ENCODE peak calls at places on chromosomes 13 and 19, in nine cellular contexts. A is uterus; O is effector memory CD8-positive, alpha-beta T cell; D is MV-4-11; I is activated T-helper 1 cell treated with anti-CD3 and anti-CD28 coated beads, Interleukin-12 subunit alpha, Interleukin-12 subunit beta, Interleukin-2, Interleukin-4 antibody, amounts not matched to agents 30 ng/mL and 10 ng/mL and 1 ng/mL, durations not matched to agents 14 hours and 24 hours and 36 hours; W is activated naive CD4-positive, alpha-beta T cell; Y is GDM1; V is stimulated activated naive B cell treated with anti-CD40 and anti-IgM and Interleukin-4, amounts not matched to agents 10 μg/mL and 1 μg/mL and 100 μg/mL, for 72 hours; Z is HEK293T. E is an unnamed sample.

GRCh38 chr13:52845334-52845761 is 3.1 kb downstream of the PCDH8 start:
- DNase-seq in A (no peak), O (no peak), D (no peak), I (no peak), W (no peak), Y (no peak), V (no peak), Z (peak), E (no peak)

GRCh38 chr19:48609571-48610108 is 3.1 kb downstream of the SPACA4 start:
- DNase-seq in A (no peak), O (no peak), D (no peak), I (no peak), W (no peak), Y (no peak), V (no peak), Z (no peak), E (no peak)

GRCh38 chr13:35672611-35673010 is 196.1 kb upstream of the MAB21L1 start:
- DNase-seq in A (no peak), O (no peak), D (no peak), I (no peak), W (no peak), Y (no peak), V (no peak), Z (no peak), E (no peak)

GRCh38 chr13:45630791-45631190 is 15.3 kb upstream of the ERICH6B start:
- DNase-seq in A (no peak), O (no peak), D (no peak), I (no peak), W (no peak), Y (no peak), V (no peak), Z (no peak), E (no peak)

GRCh38 chr19:54937926-54938325 is 9.4 kb downstream of the NLRP7 start:
- DNase-seq in A (no peak), O (no peak), D (peak), I (peak), W (no peak), Y (no peak), V (peak), Z (no peak), E (no peak)

GRCh38 chr19:55096061-55096701 is 20.5 kb downstream of the EPS8L1 start:
- DNase-seq in A (no peak), O (no peak), D (no peak), I (no peak), W (no peak), Y (no peak), V (no peak), Z (no peak), E (no peak)

GRCh38 chr13:97028441-97029299 is 34.4 kb upstream of the OXGR1 start:
- DNase-seq in A (peak), O (peak), D (peak), I (peak), W (no peak), Y (no peak), V (no peak), Z (peak), E (no peak)

GRCh38 chr19:9863759-9864158 is 28.6 kb downstream of the PIN1 start:
- DNase-seq in A (no peak), O (no peak), D (no peak), I (no peak), W (no peak), Y (no peak), V (no peak), Z (no peak), E (no peak)

GRCh38 chr13:79973533-79973963 is 367.4 kb downstream of the SPRY2 start:
- DNase-seq in A (peak), O (no peak), D (peak), I (no peak), W (no peak), Y (no peak), V (peak), Z (peak), E (no peak)

GRCh38 chr19:17052439-17052838 is 22.8 kb downstream of the HAUS8 start:
- DNase-seq in A (peak), O (peak), D (peak), I (no peak), W (peak), Y (no peak), V (no peak), Z (peak), E (no peak)

GRCh38 chr19:1991018-1991390 is 24.5 kb downstream of the BTBD2 start:
- DNase-seq in A (no peak), O (no peak), D (no peak), I (no peak), W (no peak), Y (no peak), V (no peak), Z (no peak), E (no peak)

GRCh38 chr19:46192990-46193650 is 36.4 kb upstream of the IGFL1 start:
- DNase-seq in A (no peak), O (no peak), D (peak), I (no peak), W (no peak), Y (no peak), V (no peak), Z (peak), E (peak)

GRCh38 chr13:51583469-51583874 is 790 bp upstream of the WDFY2 start:
- DNase-seq in A (no peak), O (no peak), D (no peak), I (no peak), W (no peak), Y (no peak), V (no peak), Z (no peak), E (no peak)

GRCh38 chr19:2575734-2576481 is 100.0 kb downstream of the GADD45B start:
- DNase-seq in A (peak), O (no peak), D (no peak), I (no peak), W (no peak), Y (no peak), V (no peak), Z (peak), E (no peak)

GRCh38 chr19:35852029-35852780 is at the start of gene NPHS1:
- DNase-seq in A (no peak), O (no peak), D (no peak), I (no peak), W (no peak), Y (no peak), V (no peak), Z (no peak), E (no peak)

GRCh38 chr13:53150568-53150967 is 122.0 kb downstream of the OLFM4 start:
- DNase-seq in A (no peak), O (no peak), D (no peak), I (no peak), W (no peak), Y (no peak), V (no peak), Z (no peak), E (no peak)

GRCh38 chr13:43085545-43085944 is 62.2 kb downstream of the DNAJC15 start:
- DNase-seq in A (no peak), O (no peak), D (no peak), I (no peak), W (no peak), Y (no peak), V (no peak), Z (no peak), E (no peak)

GRCh38 chr19:28680091-28680490 is 532.9 kb downstream of the UQCRFS1 start:
- DNase-seq in A (no peak), O (no peak), D (no peak), I (no peak), W (no peak), Y (no peak), V (no peak), Z (no peak), E (no peak)

GRCh38 chr13:94556646-94557045 is 39.3 kb downstream of the TGDS start:
- DNase-seq in A (no peak), O (no peak), D (no peak), I (no peak), W (no peak), Y (no peak), V (no peak), Z (no peak), E (no peak)

GRCh38 chr13:36374063-36374462 is 27.9 kb upstream of the SPART start:
- DNase-seq in A (no peak), O (no peak), D (no peak), I (no peak), W (no peak), Y (no peak), V (no peak), Z (no peak), E (no peak)

GRCh38 chr19:30807263-30807662 is 435.1 kb downstream of the ZNF536 start:
- DNase-seq in A (no peak), O (no peak), D (no peak), I (no peak), W (no peak), Y (no peak), V (no peak), Z (no peak), E (no peak)

GRCh38 chr13:28545583-28546333 is 50.8 kb upstream of the FLT1 start:
- DNase-seq in A (no peak), O (no peak), D (no peak), I (no peak), W (no peak), Y (no peak), V (no peak), Z (no peak), E (no peak)

GRCh38 chr13:109145631-109146030 is 516.2 kb downstream of the MYO16 start:
- DNase-seq in A (peak), O (no peak), D (peak), I (no peak), W (no peak), Y (peak), V (no peak), Z (peak), E (peak)

GRCh38 chr19:16342002-16342715 is 17.5 kb downstream of the KLF2 start:
- DNase-seq in A (no peak), O (peak), D (peak), I (peak), W (peak), Y (no peak), V (peak), Z (no peak), E (no peak)

GRCh38 chr19:32642771-32643170 is 32.2 kb downstream of the ANKRD27 start:
- DNase-seq in A (no peak), O (peak), D (no peak), I (peak), W (peak), Y (no peak), V (no peak), Z (no peak), E (no peak)

GRCh38 chr13:36680918-36681317 is 7.1 kb downstream of the SERTM1 start:
- DNase-seq in A (peak), O (no peak), D (no peak), I (no peak), W (no peak), Y (no peak), V (no peak), Z (no peak), E (no peak)

GRCh38 chr19:32396046-32396652 is 9.4 kb upstream of the DPY19L3 start:
- DNase-seq in A (no peak), O (no peak), D (no peak), I (no peak), W (no peak), Y (no peak), V (no peak), Z (no peak), E (no peak)

GRCh38 chr19:30691767-30692516 is 319.8 kb downstream of the ZNF536 start:
- DNase-seq in A (no peak), O (no peak), D (no peak), I (no peak), W (no peak), Y (no peak), V (no peak), Z (no peak), E (no peak)

GRCh38 chr19:18203408-18203862 is 407 bp downstream of the RAB3A start:
- DNase-seq in A (no peak), O (no peak), D (peak), I (no peak), W (no peak), Y (peak), V (no peak), Z (no peak), E (no peak)

GRCh38 chr13:100646030-100646673 is 28.4 kb downstream of the TMTC4 start:
- DNase-seq in A (no peak), O (no peak), D (no peak), I (no peak), W (no peak), Y (no peak), V (no peak), Z (peak), E (no peak)

GRCh38 chr19:11446652-11447301 is 11.3 kb downstream of the PRKCSH start:
- DNase-seq in A (no peak), O (peak), D (no peak), I (no peak), W (peak), Y (no peak), V (peak), Z (peak), E (no peak)

GRCh38 chr13:71968025-71968424 is 101.0 kb upstream of the DACH1 start:
- DNase-seq in A (no peak), O (no peak), D (no peak), I (no peak), W (no peak), Y (no peak), V (no peak), Z (no peak), E (no peak)

GRCh38 chr19:12665646-12666304 is 767 bp downstream of the MAN2B1 start:
- DNase-seq in A (no peak), O (no peak), D (peak), I (no peak), W (no peak), Y (no peak), V (no peak), Z (no peak), E (no peak)

GRCh38 chr19:1112254-1113208 is 8.7 kb downstream of the GPX4 start:
- DNase-seq in A (peak), O (no peak), D (no peak), I (no peak), W (no peak), Y (no peak), V (no peak), Z (no peak), E (no peak)

GRCh38 chr19:801861-802496 is 4.7 kb downstream of the PTBP1 start:
- DNase-seq in A (no peak), O (no peak), D (no peak), I (no peak), W (no peak), Y (no peak), V (no peak), Z (no peak), E (no peak)

GRCh38 chr19:55319786-55320185 is 5.4 kb downstream of the TMEM150B start:
- DNase-seq in A (no peak), O (no peak), D (no peak), I (no peak), W (no peak), Y (no peak), V (no peak), Z (peak), E (no peak)